ENCODE peak calls at places on chromosomes 1 and 21, in four cellular contexts. Z is adrenal gland, D is hepatocyte, G is upper lobe of right lung. L is an unnamed sample.

GRCh38 chr21:38938343-38938742 is 132.6 kb downstream of the ETS2 start:
- DNase-seq in Z (peak), G (no peak), D (no peak), L (no peak)

GRCh38 chr1:179229214-179230140 is at the start of gene ABL2:
- DNase-seq in Z (no peak), D (peak), G (peak), L (peak)

GRCh38 chr1:209249785-209250441 is 333.6 kb upstream of the CAMK1G start:
- DNase-seq in Z (no peak), D (no peak), G (no peak), L (no peak)

GRCh38 chr1:92481598-92482403 is 4.9 kb downstream of the GFI1 start:
- DNase-seq in G (no peak), Z (no peak), D (peak), L (no peak)

GRCh38 chr1:177780096-177780700 is 189.7 kb downstream of the SEC16B start:
- DNase-seq in G (no peak), Z (peak), D (peak), L (no peak)

GRCh38 chr1:213984387-213985180 is 3.2 kb upstream of the PROX1 start:
- DNase-seq in D (no peak), G (no peak), Z (no peak), L (no peak)

GRCh38 chr1:165060285-165060793 is 296.2 kb downstream of the LMX1A start:
- DNase-seq in Z (no peak), D (no peak), G (no peak), L (no peak)

GRCh38 chr21:46555678-46556077 is 49.2 kb downstream of the S100B start:
- DNase-seq in D (no peak), Z (peak), G (no peak), L (no peak)

GRCh38 chr1:86339421-86339820 is 56.7 kb downstream of the ODF2L start:
- DNase-seq in D (no peak), G (no peak), Z (peak), L (no peak)

GRCh38 chr1:235299514-235299858 is 28.5 kb downstream of the ARID4B start:
- DNase-seq in G (no peak), Z (no peak), D (no peak), L (no peak)

GRCh38 chr1:153616885-153617428 is 832 bp upstream of the S100A14 start:
- DNase-seq in D (no peak), G (peak), Z (no peak), L (no peak)

GRCh38 chr1:172549621-172550280 is 16.8 kb downstream of the SUCO start:
- DNase-seq in D (no peak), Z (no peak), G (no peak), L (no peak)

GRCh38 chr1:88488277-88488676 is 195.8 kb upstream of the PKN2 start:
- DNase-seq in D (no peak), G (no peak), Z (no peak), L (no peak)

GRCh38 chr1:20430355-20431290 is 55.4 kb downstream of the CAMK2N1 start:
- DNase-seq in G (no peak), D (peak), Z (no peak), L (no peak)

GRCh38 chr1:195053478-195053877 is 1554.8 kb downstream of the KCNT2 start:
- DNase-seq in G (no peak), D (no peak), Z (no peak), L (no peak)

GRCh38 chr1:203284411-203285208 is 20.7 kb upstream of the BTG2 start:
- DNase-seq in G (peak), Z (peak), D (no peak), L (peak)

GRCh38 chr1:174626031-174627020 is 178.6 kb downstream of the GPR52 start:
- DNase-seq in D (no peak), G (no peak), Z (no peak), L (no peak)

GRCh38 chr21:26849428-26850115 is 4.4 kb upstream of the ADAMTS1 start:
- DNase-seq in Z (no peak), G (no peak), D (peak), L (no peak)

GRCh38 chr1:42927920-42928505 is 30.7 kb downstream of the SLC2A1 start:
- DNase-seq in G (peak), D (no peak), Z (no peak), L (no peak)

GRCh38 chr1:89872567-89872966 is 51.7 kb downstream of the LRRC8D start:
- DNase-seq in G (no peak), D (no peak), Z (no peak), L (no peak)

GRCh38 chr1:63407002-63407401 is 39.6 kb downstream of the ALG6 start:
- DNase-seq in Z (no peak), D (no peak), G (no peak), L (no peak)

GRCh38 chr1:166975361-166976129 is at the start of gene ILDR2:
- DNase-seq in Z (peak), D (peak), G (peak), L (no peak)

GRCh38 chr1:65467536-65467935 is 47.1 kb downstream of the LEPR start:
- DNase-seq in D (peak), G (no peak), Z (no peak), L (no peak)

GRCh38 chr1:230127105-230128054 is 60.3 kb downstream of the GALNT2 start:
- DNase-seq in D (no peak), G (no peak), Z (no peak), L (no peak)

GRCh38 chr1:177927021-177927596 is 42.7 kb downstream of the SEC16B start:
- DNase-seq in D (no peak), G (no peak), Z (no peak), L (no peak)

GRCh38 chr1:66733348-66734017 is 18.8 kb upstream of the DYNLT5 start:
- DNase-seq in D (no peak), G (no peak), Z (no peak), L (no peak)

GRCh38 chr1:227884370-227885134 is 63.2 kb downstream of the WNT9A start:
- DNase-seq in D (peak), Z (peak), G (peak), L (peak)

GRCh38 chr1:19251305-19252196 is at the start of the genes EMC1 and MRTO4:
- DNase-seq in G (peak), Z (peak), D (peak), L (peak)

GRCh38 chr1:244901400-244901799 is 37.1 kb upstream of the HNRNPU start:
- DNase-seq in D (no peak), Z (no peak), G (no peak), L (no peak)

GRCh38 chr1:209678981-209679539 is 3.8 kb downstream of the G0S2 start:
- DNase-seq in D (no peak), Z (no peak), G (no peak), L (no peak)

GRCh38 chr1:39017266-39017665 is 8.9 kb upstream of the NDUFS5 start:
- DNase-seq in G (no peak), D (no peak), Z (no peak), L (no peak)

GRCh38 chr1:186813420-186813819 is 15.3 kb upstream of the PLA2G4A start:
- DNase-seq in G (no peak), Z (no peak), D (no peak), L (no peak)

GRCh38 chr1:38114231-38114630 is 67.6 kb upstream of the POU3F1 start:
- DNase-seq in D (no peak), G (no peak), Z (no peak), L (no peak)

GRCh38 chr1:51558375-51558924 is 39.4 kb upstream of the EPS15 start:
- DNase-seq in Z (no peak), D (no peak), G (no peak), L (no peak)

GRCh38 chr1:186617860-186618780 is 62.1 kb downstream of the PTGS2 start:
- DNase-seq in D (no peak), G (peak), Z (peak), L (peak)

GRCh38 chr1:38527373-38527966 is 332.1 kb downstream of the RRAGC start:
- DNase-seq in G (no peak), Z (no peak), D (peak), L (no peak)

GRCh38 chr1:201703646-201704438 is 125.1 kb upstream of the IPO9 start:
- DNase-seq in Z (peak), G (peak), D (peak), L (no peak)

GRCh38 chr1:201704439-201704792 is 124.5 kb upstream of the IPO9 start:
- DNase-seq in D (no peak), G (no peak), Z (no peak), L (no peak)

GRCh38 chr1:201707027-201707426 is 121.9 kb upstream of the IPO9 start:
- DNase-seq in Z (no peak), G (no peak), D (no peak), L (no peak)

GRCh38 chr1:201706109-201706508 is 122.8 kb upstream of the IPO9 start:
- DNase-seq in Z (no peak), D (no peak), G (no peak), L (no peak)

DNA sequence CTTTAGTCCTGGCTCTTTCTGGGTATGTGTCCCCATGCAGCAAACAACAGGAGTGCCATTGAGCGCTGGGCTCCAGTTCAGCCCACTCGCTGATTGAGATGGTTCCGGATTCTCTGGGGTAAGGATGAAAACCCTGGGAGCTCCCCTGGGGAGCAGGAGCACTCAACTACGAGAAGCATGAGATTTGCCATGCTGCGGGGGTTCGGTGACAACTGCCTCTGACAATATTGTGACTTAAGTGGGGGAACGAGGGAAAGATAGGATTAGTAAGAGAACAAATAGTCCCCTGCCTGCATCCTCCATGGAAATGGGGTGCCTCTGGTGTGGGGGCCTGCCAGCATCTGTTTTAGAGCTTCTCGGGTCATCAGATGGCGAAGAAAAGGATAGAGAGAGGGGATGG is 123.6 kb upstream of the IPO9 start:
- DNase-seq in D (no peak), G (no peak), Z (no peak), L (no peak)
- H3K4me3 ChIP-seq in D (no peak), G (no peak), Z (no peak), L (no peak)

DNA sequence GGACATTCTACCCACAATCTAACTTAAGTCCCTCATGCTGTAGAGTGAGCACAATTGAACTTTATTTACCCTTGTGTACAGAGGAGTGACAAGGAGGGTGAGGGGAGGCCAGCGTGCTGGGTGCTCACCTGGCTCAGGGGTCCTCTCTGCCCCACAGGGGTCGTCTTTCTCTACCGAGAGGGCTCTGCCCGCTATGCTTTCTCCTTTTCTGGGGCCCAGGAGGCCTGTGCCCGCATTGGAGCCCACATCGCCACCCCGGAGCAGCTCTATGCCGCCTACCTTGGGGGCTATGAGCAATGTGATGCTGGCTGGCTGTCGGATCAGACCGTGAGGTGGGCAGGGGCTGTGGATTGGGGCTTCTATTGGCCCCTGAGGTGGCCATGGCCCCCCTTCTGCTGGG is 5.4 kb downstream of the BCAN start:
- DNase-seq in G (no peak), D (no peak), Z (no peak), L (no peak)
- TF ChIP-seq CTCF in G (no peak), D (no peak), Z (no peak), L (no peak)

DNA sequence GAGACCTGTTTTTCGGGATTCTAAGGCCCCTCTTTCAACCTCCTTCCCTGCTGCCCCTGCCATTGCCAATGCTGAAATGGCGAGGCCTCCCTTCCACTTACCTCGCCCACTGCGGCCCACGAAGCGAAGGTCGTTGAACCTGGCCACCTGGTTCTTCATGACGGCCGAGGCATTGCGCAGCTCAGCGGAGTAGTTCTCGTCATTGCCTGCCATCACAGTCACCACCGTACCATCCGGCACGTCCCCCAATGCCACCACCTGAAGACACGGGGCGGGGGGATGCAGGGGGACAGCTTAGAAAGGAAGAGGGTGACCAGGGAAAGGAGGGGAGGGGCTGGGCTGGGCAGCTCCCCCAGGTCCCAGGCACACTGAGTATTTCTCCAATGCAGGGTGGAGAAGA is 2.6 kb downstream of the RUNX3 start:
- DNase-seq in D (no peak), Z (no peak), G (no peak), L (no peak)
- H3K4me3 ChIP-seq in D (no peak), Z (no peak), G (peak), L (no peak)

GRCh38 chr1:155254714-155255242 is 505 bp downstream of the ENTREP3 start:
- DNase-seq in D (no peak), G (peak), Z (no peak), L (peak)

GRCh38 chr1:155254228-155254713 is 1.0 kb downstream of the ENTREP3 start:
- DNase-seq in G (no peak), D (no peak), Z (no peak), L (peak)

GRCh38 chr1:155253797-155254196 is 1.5 kb downstream of the ENTREP3 start:
- DNase-seq in G (no peak), D (no peak), Z (no peak), L (no peak)

GRCh38 chr1:155251566-155251965 is 3.7 kb downstream of the ENTREP3 start:
- DNase-seq in Z (no peak), D (no peak), G (no peak), L (no peak)

DNA sequence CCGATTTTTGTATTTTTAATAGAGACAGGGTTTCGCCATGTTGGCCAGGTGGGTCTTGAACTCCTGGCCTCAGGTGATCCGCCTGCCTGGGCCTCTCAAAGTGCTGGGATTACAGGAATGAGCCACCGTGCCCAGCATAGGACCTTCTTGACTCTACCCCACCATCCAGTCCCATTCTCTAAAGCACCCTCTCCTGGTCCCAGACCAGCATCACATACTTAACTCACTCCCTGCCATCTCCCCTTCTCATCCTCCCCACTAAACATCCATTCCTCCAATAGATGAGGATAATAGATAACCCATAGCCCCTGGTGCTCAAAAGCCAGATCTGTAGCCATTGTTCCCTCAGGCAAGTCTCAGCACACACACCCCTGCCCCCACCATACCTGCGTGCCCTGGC is 2.1 kb downstream of the ENTREP3 start:
- DNase-seq in Z (no peak), G (no peak), D (no peak), L (no peak)
- TF ChIP-seq CTCF in Z (no peak), G (no peak), D (no peak), L (no peak)

DNA sequence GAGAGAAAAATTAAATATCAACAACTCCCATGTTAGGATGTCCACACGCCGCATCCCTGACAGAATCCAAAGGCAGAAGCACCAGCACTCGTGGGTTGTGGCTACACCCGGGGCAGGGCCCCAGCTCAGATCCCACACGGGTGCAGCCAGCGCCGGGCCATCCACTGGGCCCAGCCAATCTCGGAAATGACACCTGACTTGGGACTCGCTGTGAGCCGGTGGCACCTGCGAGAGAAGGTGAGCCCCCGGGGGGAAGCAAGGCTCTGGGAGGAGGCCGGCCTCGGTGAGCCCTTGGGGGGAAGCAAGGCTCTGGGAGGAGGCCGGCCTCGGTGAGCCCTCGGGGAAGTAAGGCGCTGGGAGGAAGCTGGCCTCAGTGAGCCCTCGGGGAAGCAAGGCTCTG is 37.4 kb downstream of the KRTAP10-1 start:
- DNase-seq in Z (no peak), G (no peak), D (no peak), L (no peak)
- H3K4me3 ChIP-seq in Z (no peak), G (no peak), D (no peak), L (no peak)

DNA sequence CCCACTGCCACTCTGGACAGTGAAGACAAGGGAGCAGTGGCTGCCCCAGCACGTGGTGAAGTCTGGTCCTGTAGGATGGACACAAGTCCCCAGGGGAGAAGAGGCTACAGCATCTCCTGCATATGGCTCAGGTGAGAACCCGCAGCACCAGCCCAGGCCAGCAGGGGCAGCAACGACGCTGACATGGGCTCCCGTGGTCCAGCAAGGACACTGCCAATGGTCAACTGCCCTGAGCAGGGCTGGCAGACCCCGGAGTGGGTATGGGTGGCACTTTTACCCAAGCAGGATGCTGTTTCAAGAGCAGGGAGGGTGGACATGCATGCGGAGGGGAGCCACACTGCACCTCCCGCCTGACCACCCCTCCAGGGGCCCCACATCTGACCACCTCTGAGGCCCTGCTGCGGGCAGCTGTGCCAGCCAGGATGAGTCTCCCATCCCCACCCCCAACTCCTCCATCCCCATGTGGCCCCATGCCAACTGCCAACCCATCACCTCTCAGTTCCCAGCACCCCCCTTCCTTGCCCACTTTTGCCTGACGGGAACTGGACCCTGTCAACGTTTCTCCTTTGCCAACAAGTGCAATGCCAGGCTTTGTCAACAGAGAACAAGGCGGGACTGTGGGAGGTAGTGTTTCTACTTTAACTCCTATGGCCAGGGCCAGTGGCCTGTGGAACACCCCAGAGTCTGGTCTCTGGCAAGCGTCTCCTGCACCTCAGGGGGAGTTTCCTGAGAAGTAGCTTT is 8.6 kb downstream of the MORN1 start:
- DNase-seq in Z (no peak), G (peak), D (peak), L (no peak)
- TF ChIP-seq CTCF in Z (peak), G (peak), D (peak), L (no peak)

L was measured in coronary artery.